ENCODE peak calls at places on chromosomes 6 and 20, in seven cellular contexts. C, T, U, A, Y, F and W are unnamed samples.

GRCh38 chr6:31493875-31494694 is 3.9 kb upstream of the MICB start:
- DNase-seq in C (peak), T (peak), U (peak), A (peak), Y (peak), F (peak), W (no peak)

GRCh38 chr6:157265630-157266029 is 57.7 kb downstream of the TMEM242 start:
- DNase-seq in C (no peak), T (no peak), U (no peak), A (no peak), Y (no peak), F (no peak), W (no peak)

GRCh38 chr20:63538204-63539091 is 1.3 kb upstream of the PTK6 start:
- DNase-seq in C (no peak), T (no peak), U (peak), A (peak), Y (peak), F (no peak), W (no peak)

GRCh38 chr6:33765368-33765767 is 18.7 kb upstream of the IP6K3 start:
- DNase-seq in C (no peak), T (no peak), U (no peak), A (no peak), Y (no peak), F (no peak), W (no peak)

GRCh38 chr6:83609248-83609647 is 96.9 kb downstream of the PRSS35 start:
- DNase-seq in C (no peak), T (no peak), U (no peak), A (no peak), Y (no peak), F (no peak), W (no peak)

GRCh38 chr20:54345301-54345724 is 130.1 kb upstream of the DOK5 start:
- DNase-seq in C (peak), T (no peak), U (no peak), A (no peak), Y (no peak), F (no peak), W (no peak)

GRCh38 chr20:32574296-32575226 is 10.6 kb downstream of the NOL4L start:
- DNase-seq in C (peak), T (no peak), U (no peak), A (no peak), Y (no peak), F (no peak), W (no peak)

GRCh38 chr20:31722388-31723281 is at the start of gene BCL2L1:
- DNase-seq in C (peak), T (peak), U (peak), A (peak), Y (peak), F (peak), W (peak)

GRCh38 chr6:12233693-12234551 is 56.2 kb upstream of the EDN1 start:
- DNase-seq in C (peak), T (no peak), U (peak), A (peak), Y (peak), F (no peak), W (peak)

GRCh38 chr6:161257778-161258457 is 15.9 kb downstream of the AGPAT4 start:
- DNase-seq in C (peak), T (no peak), U (no peak), A (no peak), Y (no peak), F (no peak), W (no peak)

GRCh38 chr6:30169658-30170614 is 6.6 kb downstream of the TRIM15 start:
- DNase-seq in C (peak), T (no peak), U (no peak), A (no peak), Y (peak), F (no peak), W (no peak)

GRCh38 chr6:16781348-16782169 is 20.3 kb upstream of the ATXN1 start:
- DNase-seq in C (no peak), T (no peak), U (no peak), A (no peak), Y (no peak), F (no peak), W (no peak)

GRCh38 chr6:141301779-141302178 is 830.9 kb upstream of the GJE1 start:
- DNase-seq in C (no peak), T (no peak), U (no peak), A (no peak), Y (no peak), F (no peak), W (no peak)

GRCh38 chr6:143539723-143540122 is 28.2 kb upstream of the FUCA2 start:
- DNase-seq in C (no peak), T (no peak), U (no peak), A (no peak), Y (peak), F (no peak), W (no peak)

GRCh38 chr6:53734473-53735299 is 60.1 kb upstream of the LRRC1 start:
- DNase-seq in C (peak), T (no peak), U (peak), A (peak), Y (no peak), F (no peak), W (no peak)

GRCh38 chr6:41085182-41085581 is 12.4 kb downstream of the NFYA start:
- DNase-seq in C (no peak), T (no peak), U (no peak), A (no peak), Y (no peak), F (no peak), W (no peak)

GRCh38 chr6:30231067-30231466 is 17.9 kb upstream of the TRIM26 start:
- DNase-seq in C (no peak), T (no peak), U (no peak), A (no peak), Y (no peak), F (no peak), W (no peak)

GRCh38 chr6:148508401-148509151 is 165.9 kb downstream of the SASH1 start:
- DNase-seq in C (no peak), T (no peak), U (no peak), A (no peak), Y (no peak), F (no peak), W (no peak)

GRCh38 chr6:21935561-21936028 is 342.0 kb downstream of the SOX4 start:
- DNase-seq in C (peak), T (no peak), U (peak), A (peak), Y (no peak), F (no peak), W (no peak)

GRCh38 chr20:14334306-14334930 is 3.0 kb downstream of the FLRT3 start:
- DNase-seq in C (peak), T (peak), U (peak), A (peak), Y (no peak), F (no peak), W (peak)

GRCh38 chr6:108693406-108694154 is 132.9 kb downstream of the FOXO3 start:
- DNase-seq in C (no peak), T (no peak), U (no peak), A (no peak), Y (no peak), F (no peak), W (no peak)

GRCh38 chr6:14354919-14355572 is 237.5 kb downstream of the CD83 start:
- DNase-seq in C (peak), T (peak), U (peak), A (no peak), Y (no peak), F (peak), W (no peak)

GRCh38 chr6:9623985-9624384 is 790.9 kb downstream of the TFAP2A start:
- DNase-seq in C (no peak), T (no peak), U (no peak), A (no peak), Y (no peak), F (no peak), W (no peak)

GRCh38 chr20:62476074-62476838 is 461 bp upstream of the GATA5 start:
- DNase-seq in C (peak), T (no peak), U (no peak), A (no peak), Y (no peak), F (no peak), W (no peak)

GRCh38 chr6:123529058-123529457 is 107.7 kb downstream of the TRDN start:
- DNase-seq in C (no peak), T (no peak), U (no peak), A (no peak), Y (no peak), F (no peak), W (no peak)

GRCh38 chr6:118980063-118980462 is 45.1 kb upstream of the MCM9 start:
- DNase-seq in C (peak), T (no peak), U (no peak), A (no peak), Y (no peak), F (peak), W (no peak)

GRCh38 chr20:23190557-23190956 is 104.4 kb upstream of the CD93 start:
- DNase-seq in C (no peak), T (no peak), U (no peak), A (no peak), Y (no peak), F (no peak), W (no peak)

GRCh38 chr20:6104493-6105188 is 18.2 kb downstream of the FERMT1 start:
- DNase-seq in C (no peak), T (no peak), U (no peak), A (no peak), Y (no peak), F (no peak), W (no peak)

GRCh38 chr6:129491436-129491835 is 218.5 kb downstream of the ARHGAP18 start:
- DNase-seq in C (no peak), T (no peak), U (no peak), A (no peak), Y (no peak), F (no peak), W (no peak)

GRCh38 chr6:126267621-126268020 is 72.3 kb upstream of the CENPW start:
- DNase-seq in C (no peak), T (no peak), U (no peak), A (peak), Y (no peak), F (no peak), W (no peak)

GRCh38 chr6:103872683-103873082 is 987.0 kb downstream of the HACE1 start:
- DNase-seq in C (no peak), T (no peak), U (no peak), A (no peak), Y (no peak), F (no peak), W (no peak)

GRCh38 chr6:155314773-155315515 is 660 bp upstream of the TFB1M start:
- DNase-seq in C (peak), T (no peak), U (peak), A (peak), Y (no peak), F (peak), W (no peak)

GRCh38 chr6:129673758-129674157 is 36.2 kb downstream of the ARHGAP18 start:
- DNase-seq in C (no peak), T (no peak), U (no peak), A (no peak), Y (no peak), F (no peak), W (no peak)

GRCh38 chr20:50172347-50173013 is 18.1 kb upstream of the CEBPB start:
- DNase-seq in C (peak), T (peak), U (peak), A (peak), Y (no peak), F (peak), W (peak)

GRCh38 chr6:30882764-30883475 is 1.4 kb upstream of the DDR1 start:
- DNase-seq in C (peak), T (peak), U (peak), A (peak), Y (no peak), F (no peak), W (peak)

GRCh38 chr6:30154709-30155521 is 6.1 kb downstream of the TRIM10 start:
- DNase-seq in C (peak), T (no peak), U (peak), A (no peak), Y (no peak), F (no peak), W (no peak)

DNA sequence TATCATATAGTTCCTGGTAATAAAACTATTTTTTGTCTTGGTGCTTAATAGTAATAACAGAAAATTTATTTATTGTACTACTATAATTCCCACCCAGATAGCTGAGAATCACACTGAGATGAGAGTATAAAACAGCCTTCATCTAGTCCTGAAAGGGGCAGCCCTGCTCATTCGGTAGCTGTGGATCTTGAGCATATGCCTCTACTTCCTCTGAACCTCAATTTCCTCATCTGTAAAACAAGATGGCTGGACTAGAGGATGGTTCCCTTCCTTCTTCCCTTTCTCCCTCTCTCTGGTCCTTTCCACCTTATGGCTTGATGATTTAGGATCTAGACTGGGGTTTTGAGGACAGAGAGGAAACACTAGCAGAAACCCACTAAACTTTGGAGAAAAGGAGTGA is 15.0 kb downstream of the FKBP5 start:
- DNase-seq in C (no peak), T (no peak), U (no peak), A (no peak), Y (no peak), F (no peak), W (no peak)
- H3K27ac ChIP-seq in C (no peak), T (no peak), U (no peak), A (no peak), Y (no peak), F (peak), W (no peak)

GRCh38 chr6:136740050-136740974 is 52.0 kb downstream of the MAP3K5 start:
- DNase-seq in C (no peak), T (no peak), U (no peak), A (no peak), Y (no peak), F (no peak), W (no peak)

GRCh38 chr6:136739071-136739470 is 53.2 kb downstream of the MAP3K5 start:
- DNase-seq in C (no peak), T (no peak), U (no peak), A (no peak), Y (no peak), F (no peak), W (no peak)

GRCh38 chr6:136738178-136739057 is 53.9 kb downstream of the MAP3K5 start:
- DNase-seq in C (no peak), T (no peak), U (no peak), A (no peak), Y (no peak), F (no peak), W (no peak)

GRCh38 chr6:136737343-136738177 is 54.7 kb downstream of the MAP3K5 start:
- DNase-seq in C (no peak), T (no peak), U (no peak), A (no peak), Y (no peak), F (no peak), W (no peak)

GRCh38 chr6:136739501-136739900 is 52.8 kb downstream of the MAP3K5 start:
- DNase-seq in C (no peak), T (no peak), U (no peak), A (no peak), Y (no peak), F (no peak), W (no peak)
- H3K27ac ChIP-seq in C (no peak), T (no peak), U (peak), A (no peak), Y (no peak), F (no peak), W (peak)

GRCh38 chr6:112801681-112802080 is 454.6 kb downstream of the RFPL4B start:
- DNase-seq in C (no peak), T (no peak), U (no peak), A (no peak), Y (no peak), F (no peak), W (no peak)
- H3K27ac ChIP-seq in C (no peak), T (no peak), U (no peak), A (no peak), Y (no peak), F (no peak), W (no peak)

DNA sequence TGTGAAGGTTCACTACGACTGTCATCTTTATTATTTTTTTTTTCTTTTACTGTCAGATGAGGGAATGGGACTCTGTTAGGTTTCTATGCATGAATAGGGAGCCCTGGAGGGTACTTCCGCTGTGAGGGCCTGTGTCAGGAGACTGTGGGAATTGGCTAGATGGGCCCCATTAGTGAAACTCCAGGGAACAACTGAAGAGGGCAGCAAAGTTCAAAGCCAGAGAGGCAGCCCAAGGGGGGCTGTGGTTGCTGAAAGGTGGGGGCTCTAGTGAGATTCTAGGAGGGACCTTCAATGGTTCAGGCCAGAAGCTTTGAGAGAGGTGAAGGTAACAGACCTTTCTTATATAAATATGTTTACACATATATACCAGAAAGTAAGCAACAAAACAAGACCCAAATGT is 13.2 kb upstream of the EPB41L1 start:
- DNase-seq in C (no peak), T (no peak), U (no peak), A (no peak), Y (no peak), F (no peak), W (no peak)
- H3K27ac ChIP-seq in C (no peak), T (no peak), U (no peak), A (no peak), Y (no peak), F (no peak), W (no peak)

GRCh38 chr6:3876131-3876530 is 27.0 kb downstream of the FAM50B start:
- DNase-seq in C (no peak), T (no peak), U (peak), A (no peak), Y (no peak), F (peak), W (no peak)
- H3K27ac ChIP-seq in C (peak), T (no peak), U (peak), A (no peak), Y (no peak), F (no peak), W (no peak)